ENCODE peak calls at places on chromosomes 16 and 17, in seven cellular contexts. One of them, this sample, is unnamed.

GRCh38 chr17:9291912-9292562 is 270.7 kb downstream of the NTN1 start:
- DNase-seq in trophoblast cell: peak
- DNase-seq in neuronal stem cell: no peak
- DNase-seq in mesenchymal stem cell: peak
- DNase-seq in IMR-90: peak
- DNase-seq in H9: peak
- DNase-seq in H1: peak
- DNase-seq in this sample: peak

GRCh38 chr16:89604764-89605163 is 8.7 kb upstream of the DPEP1 start:
- DNase-seq in H1: no peak
- DNase-seq in IMR-90: no peak
- DNase-seq in neuronal stem cell: no peak
- DNase-seq in mesenchymal stem cell: no peak
- DNase-seq in trophoblast cell: no peak
- DNase-seq in H9: no peak
- DNase-seq in this sample: no peak

GRCh38 chr17:78394209-78394608 is 15.8 kb downstream of the PGS1 start:
- DNase-seq in neuronal stem cell: no peak
- DNase-seq in IMR-90: no peak
- DNase-seq in trophoblast cell: no peak
- DNase-seq in H1: no peak
- DNase-seq in H9: no peak
- DNase-seq in mesenchymal stem cell: no peak
- DNase-seq in this sample: no peak

GRCh38 chr16:67006930-67007658 is 18.7 kb downstream of the CES4A start:
- DNase-seq in H1: no peak
- DNase-seq in IMR-90: peak
- DNase-seq in neuronal stem cell: no peak
- DNase-seq in H9: no peak
- DNase-seq in trophoblast cell: peak
- DNase-seq in mesenchymal stem cell: peak
- DNase-seq in this sample: no peak

GRCh38 chr16:74563828-74564263 is 43.1 kb downstream of the GLG1 start:
- DNase-seq in trophoblast cell: peak
- DNase-seq in H1: no peak
- DNase-seq in mesenchymal stem cell: peak
- DNase-seq in IMR-90: peak
- DNase-seq in neuronal stem cell: no peak
- DNase-seq in H9: no peak
- DNase-seq in this sample: peak

GRCh38 chr16:89190150-89190958 is 10.0 kb downstream of the SLC22A31 start:
- DNase-seq in H9: peak
- DNase-seq in trophoblast cell: no peak
- DNase-seq in mesenchymal stem cell: no peak
- DNase-seq in H1: peak
- DNase-seq in IMR-90: no peak
- DNase-seq in neuronal stem cell: no peak
- DNase-seq in this sample: no peak

GRCh38 chr17:76506408-76507328 is 5.4 kb upstream of the RHBDF2 start:
- DNase-seq in mesenchymal stem cell: peak
- DNase-seq in trophoblast cell: peak
- DNase-seq in H1: peak
- DNase-seq in neuronal stem cell: peak
- DNase-seq in IMR-90: peak
- DNase-seq in H9: peak
- DNase-seq in this sample: peak

GRCh38 chr17:28807925-28808641 is 34.5 kb downstream of the FAM222B start:
- DNase-seq in H9: no peak
- DNase-seq in IMR-90: peak
- DNase-seq in mesenchymal stem cell: peak
- DNase-seq in trophoblast cell: no peak
- DNase-seq in neuronal stem cell: no peak
- DNase-seq in H1: no peak
- DNase-seq in this sample: no peak

GRCh38 chr17:37662358-37662757 is 19.1 kb upstream of the DDX52 start:
- DNase-seq in IMR-90: no peak
- DNase-seq in H9: peak
- DNase-seq in mesenchymal stem cell: no peak
- DNase-seq in neuronal stem cell: peak
- DNase-seq in H1: no peak
- DNase-seq in trophoblast cell: no peak
- DNase-seq in this sample: no peak

GRCh38 chr16:1150511-1150982 is 2.4 kb upstream of the CACNA1H start:
- DNase-seq in H9: peak
- DNase-seq in mesenchymal stem cell: peak
- DNase-seq in trophoblast cell: peak
- DNase-seq in neuronal stem cell: no peak
- DNase-seq in IMR-90: peak
- DNase-seq in H1: peak
- DNase-seq in this sample: peak

GRCh38 chr16:86843812-86844211 is 265.5 kb downstream of the FOXL1 start:
- DNase-seq in neuronal stem cell: no peak
- DNase-seq in IMR-90: no peak
- DNase-seq in H1: no peak
- DNase-seq in mesenchymal stem cell: no peak
- DNase-seq in trophoblast cell: no peak
- DNase-seq in H9: no peak
- DNase-seq in this sample: no peak
- H4K8ac ChIP-seq in neuronal stem cell: no peak
- H4K8ac ChIP-seq in IMR-90: no peak
- H4K8ac ChIP-seq in H1: no peak
- H4K8ac ChIP-seq in mesenchymal stem cell: no peak
- H4K8ac ChIP-seq in trophoblast cell: no peak
- H4K8ac ChIP-seq in H9: no peak
- H4K8ac ChIP-seq in this sample: no peak

GRCh38 chr16:81388357-81388756 is 56.3 kb upstream of the CMIP start:
- DNase-seq in H9: no peak
- DNase-seq in neuronal stem cell: no peak
- DNase-seq in trophoblast cell: peak
- DNase-seq in H1: no peak
- DNase-seq in mesenchymal stem cell: no peak
- DNase-seq in IMR-90: no peak
- DNase-seq in this sample: no peak

GRCh38 chr16:81394416-81394815 is 50.2 kb upstream of the CMIP start:
- DNase-seq in H1: no peak
- DNase-seq in mesenchymal stem cell: no peak
- DNase-seq in H9: no peak
- DNase-seq in neuronal stem cell: no peak
- DNase-seq in trophoblast cell: no peak
- DNase-seq in IMR-90: no peak
- DNase-seq in this sample: no peak

GRCh38 chr16:81394966-81395655 is 49.5 kb upstream of the CMIP start:
- DNase-seq in mesenchymal stem cell: no peak
- DNase-seq in neuronal stem cell: no peak
- DNase-seq in trophoblast cell: peak
- DNase-seq in IMR-90: no peak
- DNase-seq in H1: no peak
- DNase-seq in H9: no peak
- DNase-seq in this sample: no peak

GRCh38 chr16:81397058-81397878 is 47.3 kb upstream of the CMIP start:
- DNase-seq in mesenchymal stem cell: no peak
- DNase-seq in H9: no peak
- DNase-seq in trophoblast cell: no peak
- DNase-seq in neuronal stem cell: no peak
- DNase-seq in IMR-90: no peak
- DNase-seq in H1: no peak
- DNase-seq in this sample: no peak

DNA sequence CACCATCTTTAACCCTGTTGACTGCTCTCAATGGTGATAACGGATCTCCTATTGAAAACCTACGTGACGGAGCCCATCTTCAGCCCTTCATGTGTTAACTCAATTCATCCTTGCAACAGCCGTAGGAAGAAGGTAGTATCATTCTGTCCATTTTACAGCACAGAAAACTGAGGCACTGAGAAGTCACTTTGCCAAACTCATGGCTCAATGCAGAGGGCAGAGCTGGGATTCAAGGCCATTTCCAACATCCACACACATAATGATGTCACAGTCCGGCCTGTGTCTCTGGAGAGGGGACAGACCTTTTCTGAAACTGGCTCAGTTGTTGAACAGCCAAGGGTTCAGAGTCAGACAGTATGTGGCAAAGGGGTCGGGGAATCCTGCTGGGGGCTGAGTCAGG is 52.6 kb upstream of the CMIP start:
- DNase-seq in H1: no peak
- DNase-seq in trophoblast cell: no peak
- DNase-seq in IMR-90: no peak
- DNase-seq in neuronal stem cell: no peak
- DNase-seq in mesenchymal stem cell: no peak
- DNase-seq in H9: no peak
- DNase-seq in this sample: no peak
- H4K8ac ChIP-seq in H1: no peak
- H4K8ac ChIP-seq in trophoblast cell: no peak
- H4K8ac ChIP-seq in IMR-90: no peak
- H4K8ac ChIP-seq in neuronal stem cell: no peak
- H4K8ac ChIP-seq in mesenchymal stem cell: no peak
- H4K8ac ChIP-seq in H9: no peak
- H4K8ac ChIP-seq in this sample: no peak

GRCh38 chr16:51143166-51143565 is 7.9 kb downstream of the SALL1 start:
- DNase-seq in IMR-90: no peak
- DNase-seq in neuronal stem cell: no peak
- DNase-seq in mesenchymal stem cell: no peak
- DNase-seq in H1: no peak
- DNase-seq in trophoblast cell: no peak
- DNase-seq in H9: no peak
- DNase-seq in this sample: no peak
- H4K8ac ChIP-seq in IMR-90: no peak
- H4K8ac ChIP-seq in neuronal stem cell: no peak
- H4K8ac ChIP-seq in mesenchymal stem cell: no peak
- H4K8ac ChIP-seq in H1: no peak
- H4K8ac ChIP-seq in trophoblast cell: no peak
- H4K8ac ChIP-seq in H9: no peak
- H4K8ac ChIP-seq in this sample: no peak

GRCh38 chr17:42202159-42202558 is 7.9 kb upstream of the GHDC start:
- DNase-seq in IMR-90: no peak
- DNase-seq in H1: no peak
- DNase-seq in trophoblast cell: no peak
- DNase-seq in neuronal stem cell: no peak
- DNase-seq in mesenchymal stem cell: no peak
- DNase-seq in H9: no peak
- DNase-seq in this sample: no peak

GRCh38 chr17:42201155-42201772 is 7.0 kb upstream of the GHDC start:
- DNase-seq in H9: no peak
- DNase-seq in H1: no peak
- DNase-seq in neuronal stem cell: no peak
- DNase-seq in mesenchymal stem cell: no peak
- DNase-seq in trophoblast cell: no peak
- DNase-seq in IMR-90: no peak
- DNase-seq in this sample: no peak

GRCh38 chr17:42202696-42203095 is 8.4 kb upstream of the GHDC start:
- DNase-seq in trophoblast cell: no peak
- DNase-seq in neuronal stem cell: no peak
- DNase-seq in IMR-90: peak
- DNase-seq in mesenchymal stem cell: no peak
- DNase-seq in H9: no peak
- DNase-seq in H1: no peak
- DNase-seq in this sample: no peak

GRCh38 chr17:42200702-42201101 is 6.4 kb upstream of the GHDC start:
- DNase-seq in H1: no peak
- DNase-seq in H9: no peak
- DNase-seq in mesenchymal stem cell: no peak
- DNase-seq in neuronal stem cell: no peak
- DNase-seq in IMR-90: no peak
- DNase-seq in trophoblast cell: no peak
- DNase-seq in this sample: no peak

DNA sequence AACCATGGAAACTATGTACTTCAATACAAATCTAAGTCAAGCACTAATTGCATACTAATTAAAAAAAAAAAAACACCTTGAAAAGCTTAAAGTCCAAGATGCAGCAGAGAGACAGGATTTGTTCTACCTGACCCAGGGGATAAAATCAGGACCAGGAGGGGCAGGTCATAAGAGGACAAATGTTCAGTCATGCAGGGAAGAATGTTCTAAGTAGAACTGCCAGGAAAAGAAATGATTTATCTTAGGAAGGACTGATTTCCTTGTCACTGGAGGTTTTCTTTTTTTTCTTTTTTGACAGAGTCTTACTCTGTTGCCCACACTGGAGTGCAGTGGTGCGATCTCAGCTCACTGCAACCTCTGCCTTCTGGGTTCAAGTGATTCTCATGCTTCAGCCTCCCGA is 9.1 kb upstream of the GHDC start:
- DNase-seq in mesenchymal stem cell: no peak
- DNase-seq in neuronal stem cell: no peak
- DNase-seq in H9: no peak
- DNase-seq in IMR-90: no peak
- DNase-seq in H1: no peak
- DNase-seq in trophoblast cell: no peak
- DNase-seq in this sample: no peak
- H4K8ac ChIP-seq in mesenchymal stem cell: no peak
- H4K8ac ChIP-seq in neuronal stem cell: no peak
- H4K8ac ChIP-seq in H9: no peak
- H4K8ac ChIP-seq in IMR-90: no peak
- H4K8ac ChIP-seq in H1: no peak
- H4K8ac ChIP-seq in trophoblast cell: no peak
- H4K8ac ChIP-seq in this sample: no peak

DNA sequence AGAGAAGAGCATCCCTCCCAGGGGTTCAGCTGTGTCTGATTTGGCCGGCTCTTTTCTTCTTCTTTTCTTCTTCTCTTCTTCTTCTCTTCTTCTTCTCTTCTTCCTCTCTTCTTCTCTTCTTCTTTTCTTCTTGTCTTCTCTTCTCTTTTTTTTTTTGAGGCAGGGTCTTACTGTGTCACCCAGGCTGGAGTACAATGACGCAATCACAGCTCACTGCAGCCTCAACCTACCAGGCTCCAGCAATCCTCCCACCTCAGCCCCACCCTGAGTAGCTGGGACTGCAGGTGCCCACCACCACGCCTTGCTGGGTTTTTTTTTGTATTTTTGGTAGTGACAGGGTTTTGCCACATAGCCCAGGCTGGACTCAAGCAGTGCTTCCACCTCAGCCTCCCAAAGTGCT is 266.0 kb downstream of the SNX29 start:
- DNase-seq in H9: no peak
- DNase-seq in trophoblast cell: no peak
- DNase-seq in mesenchymal stem cell: no peak
- DNase-seq in H1: no peak
- DNase-seq in IMR-90: no peak
- DNase-seq in neuronal stem cell: no peak
- DNase-seq in this sample: no peak
- H4K8ac ChIP-seq in H9: no peak
- H4K8ac ChIP-seq in trophoblast cell: no peak
- H4K8ac ChIP-seq in mesenchymal stem cell: peak
- H4K8ac ChIP-seq in H1: no peak
- H4K8ac ChIP-seq in IMR-90: no peak
- H4K8ac ChIP-seq in neuronal stem cell: no peak
- H4K8ac ChIP-seq in this sample: no peak

DNA sequence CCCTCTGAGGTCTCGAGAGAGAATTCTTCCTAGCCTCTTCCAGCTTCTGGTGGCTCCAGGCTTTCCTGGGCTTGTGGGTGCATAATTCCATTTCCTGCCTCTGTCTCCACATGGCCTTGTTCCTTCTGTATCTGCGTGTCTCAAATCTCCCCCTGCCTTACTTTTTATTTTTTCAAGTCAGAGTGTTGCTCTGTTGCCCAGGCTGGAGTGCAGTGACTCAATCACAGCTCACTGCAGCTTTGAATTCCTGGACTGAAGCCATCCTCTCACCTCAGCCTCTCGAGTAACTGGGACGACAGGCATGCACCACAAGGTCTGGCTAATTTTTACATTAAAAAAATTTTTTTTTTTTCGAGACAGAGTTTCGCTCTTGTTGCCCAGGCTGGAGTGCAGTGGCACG is 120.6 kb downstream of the SHISA9 start:
- DNase-seq in neuronal stem cell: no peak
- DNase-seq in H9: no peak
- DNase-seq in IMR-90: no peak
- DNase-seq in trophoblast cell: no peak
- DNase-seq in H1: no peak
- DNase-seq in mesenchymal stem cell: no peak
- DNase-seq in this sample: no peak
- H4K8ac ChIP-seq in neuronal stem cell: no peak
- H4K8ac ChIP-seq in H9: no peak
- H4K8ac ChIP-seq in IMR-90: no peak
- H4K8ac ChIP-seq in trophoblast cell: no peak
- H4K8ac ChIP-seq in H1: no peak
- H4K8ac ChIP-seq in mesenchymal stem cell: no peak
- H4K8ac ChIP-seq in this sample: no peak

This sample was measured in mesendoderm.